ENCODE peak calls at places on chromosome 1, in eight cellular contexts. L is NCI-H1105; R is foreskin fibroblast; B is head of caudate nucleus; K is Caki2; H is stimulated activated CD8-positive, alpha-beta memory T cell treated with anti-CD3 and anti-CD28 coated beads, Interleukin-15, amount 100 ng/mL, for 24 hours; N is CD8-positive, alpha-beta memory T cell; Z is activated CD4-positive, alpha-beta T cell treated with anti-CD3 and anti-CD28 coated beads for 36 hours. M is an unnamed sample.

GRCh38 chr1:38000529-38001453 is 4.5 kb downstream of the FHL3 start:
- DNase-seq in N (no peak), H (no peak), Z (no peak), K (no peak), B (no peak), L (no peak), R (peak), M (no peak)

GRCh38 chr1:171998711-171999110 is 157.4 kb downstream of the DNM3 start:
- DNase-seq in R (peak), K (no peak), B (no peak), Z (no peak), H (no peak), L (no peak), N (no peak), M (no peak)

GRCh38 chr1:4397196-4397595 is 257.2 kb upstream of the AJAP1 start:
- DNase-seq in R (no peak), L (peak), Z (no peak), H (no peak), B (peak), N (no peak), K (no peak), M (no peak)

GRCh38 chr1:58689167-58689566 is 10.7 kb downstream of the MYSM1 start:
- DNase-seq in L (no peak), B (no peak), N (no peak), Z (no peak), R (no peak), K (no peak), H (no peak), M (no peak)

GRCh38 chr1:202586018-202586821 is 124.0 kb downstream of the SYT2 start:
- DNase-seq in K (peak), B (peak), N (no peak), H (no peak), R (no peak), Z (no peak), L (peak), M (peak)

GRCh38 chr1:213244664-213245091 is 193.6 kb downstream of the RPS6KC1 start:
- DNase-seq in H (no peak), Z (peak), L (peak), K (peak), R (peak), N (no peak), B (peak), M (peak)

GRCh38 chr1:208086116-208086515 is 158.1 kb downstream of the PLXNA2 start:
- DNase-seq in N (no peak), B (no peak), Z (no peak), L (no peak), R (no peak), K (no peak), H (no peak), M (no peak)

GRCh38 chr1:152886758-152887409 is 8.8 kb downstream of the SMCP start:
- DNase-seq in B (no peak), H (no peak), Z (no peak), R (no peak), K (no peak), N (no peak), L (no peak), M (no peak)

GRCh38 chr1:205325334-205325884 is 3.9 kb upstream of the NUAK2 start:
- DNase-seq in B (peak), H (no peak), R (peak), N (peak), L (peak), K (peak), Z (peak), M (peak)

GRCh38 chr1:109782927-109783326 is 19.2 kb upstream of the EPS8L3 start:
- DNase-seq in N (no peak), K (no peak), L (no peak), R (no peak), B (no peak), H (no peak), Z (no peak), M (no peak)

GRCh38 chr1:38835230-38835827 is 24.2 kb downstream of the RRAGC start:
- DNase-seq in R (peak), L (peak), N (peak), K (peak), H (no peak), Z (peak), B (peak), M (peak)

GRCh38 chr1:43883321-43883720 is 50.3 kb upstream of the ARTN start:
- DNase-seq in L (no peak), K (no peak), H (no peak), B (no peak), Z (no peak), R (no peak), N (no peak), M (peak)

GRCh38 chr1:216815239-216815955 is 92.2 kb upstream of the ESRRG start:
- DNase-seq in K (no peak), H (no peak), B (peak), L (peak), Z (no peak), N (no peak), R (no peak), M (no peak)

GRCh38 chr1:70906790-70907189 is 140.8 kb downstream of the PTGER3 start:
- DNase-seq in N (no peak), K (no peak), B (no peak), Z (no peak), R (no peak), L (no peak), H (no peak), M (no peak)

GRCh38 chr1:204275695-204276596 is 62.2 kb upstream of the GOLT1A start:
- DNase-seq in K (no peak), L (no peak), R (no peak), Z (no peak), B (no peak), H (no peak), N (no peak), M (no peak)

GRCh38 chr1:8510041-8510823 is 192.3 kb downstream of the SLC45A1 start:
- DNase-seq in N (peak), R (peak), B (peak), K (no peak), H (no peak), L (no peak), Z (peak), M (no peak)

GRCh38 chr1:231792634-231793033 is 166.0 kb downstream of the DISC1 start:
- DNase-seq in B (no peak), L (no peak), H (no peak), N (no peak), Z (no peak), R (no peak), K (no peak), M (no peak)

GRCh38 chr1:44077421-44077820 is 41.2 kb upstream of the KLF17 start:
- DNase-seq in R (no peak), H (no peak), B (no peak), K (no peak), N (no peak), Z (no peak), L (no peak), M (no peak)

GRCh38 chr1:220370041-220370700 is 97.9 kb upstream of the RAB3GAP2 start:
- DNase-seq in H (no peak), R (peak), L (no peak), K (peak), Z (no peak), N (no peak), B (peak), M (no peak)

GRCh38 chr1:59990470-59990869 is 63.9 kb upstream of the CYP2J2 start:
- DNase-seq in N (no peak), L (no peak), K (no peak), H (no peak), B (no peak), Z (no peak), R (no peak), M (no peak)